ENCODE peak calls at places on chromosomes 12 and 14, in eight cellular contexts. G is GM20000; H is glutamatergic neuron; N is CD4-positive, alpha-beta T cell; F is AG10803; B is retinal pigment epithelial cell; Q is neural progenitor cell; U is CD8-positive, alpha-beta T cell. E is an unnamed sample.

GRCh38 chr14:102795060-102795925 is 18.0 kb downstream of the TRAF3 start:
- DNase-seq in G (peak), N (peak), U (no peak), F (peak), B (peak), H (no peak), Q (peak), E (no peak)

GRCh38 chr14:92513966-92514843 is 624 bp downstream of the RIN3 start:
- DNase-seq in U (no peak), B (no peak), G (peak), H (peak), Q (peak), N (no peak), F (peak), E (no peak)

GRCh38 chr14:55136868-55137785 is 8.1 kb downstream of the LGALS3 start:
- DNase-seq in H (no peak), G (no peak), N (no peak), Q (no peak), F (peak), U (no peak), B (peak), E (no peak)

GRCh38 chr12:21940972-21941521 is at the start of gene ABCC9:
- DNase-seq in B (peak), F (peak), Q (peak), U (no peak), N (no peak), H (peak), G (no peak), E (no peak)

GRCh38 chr14:94548999-94549985 is 11.9 kb upstream of the SERPINA4 start:
- DNase-seq in Q (peak), N (peak), F (peak), H (peak), U (peak), G (peak), B (no peak), E (peak)

GRCh38 chr12:117803013-117803412 is 165.8 kb downstream of the KSR2 start:
- DNase-seq in F (no peak), G (no peak), U (no peak), B (no peak), H (no peak), Q (no peak), N (no peak), E (no peak)

GRCh38 chr12:40903040-40903439 is 210.8 kb downstream of the CNTN1 start:
- DNase-seq in G (no peak), H (peak), F (no peak), N (no peak), Q (no peak), U (no peak), B (no peak), E (no peak)

GRCh38 chr12:76719642-76720041 is 44.3 kb upstream of the ZDHHC17 start:
- DNase-seq in B (no peak), N (no peak), G (no peak), U (no peak), H (no peak), F (no peak), Q (no peak), E (no peak)

GRCh38 chr14:101962503-101962874 is 1.9 kb upstream of the DYNC1H1 start:
- DNase-seq in N (no peak), G (no peak), B (peak), Q (no peak), H (peak), U (no peak), F (peak), E (no peak)

GRCh38 chr12:69055706-69056105 is 122.7 kb upstream of the CPM start:
- DNase-seq in G (no peak), Q (no peak), U (no peak), N (no peak), B (no peak), F (no peak), H (no peak), E (no peak)

GRCh38 chr12:31524791-31525495 is 66.0 kb downstream of the DENND5B start:
- DNase-seq in G (no peak), Q (no peak), F (peak), U (no peak), N (no peak), H (no peak), B (no peak), E (no peak)

GRCh38 chr14:23457587-23458445 is 11.7 kb upstream of the NGDN start:
- DNase-seq in U (no peak), B (no peak), N (no peak), G (no peak), H (no peak), Q (no peak), F (no peak), E (no peak)

GRCh38 chr14:100410056-100410565 is 87.0 kb downstream of the SLC25A47 start:
- DNase-seq in H (no peak), U (no peak), B (no peak), G (no peak), Q (peak), N (no peak), F (no peak), E (no peak)

GRCh38 chr12:11891350-11892064 is 179.2 kb upstream of the BCL2L14 start:
- DNase-seq in Q (no peak), F (no peak), U (no peak), H (no peak), N (no peak), B (no peak), G (no peak), E (no peak)

GRCh38 chr12:118102070-118102469 is 1.7 kb downstream of the VSIG10 start:
- DNase-seq in H (no peak), Q (no peak), N (no peak), B (no peak), G (no peak), U (no peak), F (peak), E (no peak)

GRCh38 chr14:22646570-22647254 is 2.6 kb upstream of the OR6J1 start:
- DNase-seq in H (no peak), N (no peak), F (peak), Q (no peak), G (no peak), U (no peak), B (no peak), E (no peak)

GRCh38 chr14:105317546-105317945 is 3.0 kb downstream of the PACS2 start:
- DNase-seq in H (no peak), N (no peak), U (no peak), B (no peak), Q (no peak), F (peak), G (no peak), E (no peak)

GRCh38 chr12:42704340-42704739 is 114.8 kb upstream of the PRICKLE1 start:
- DNase-seq in H (no peak), Q (no peak), B (no peak), G (no peak), F (no peak), U (no peak), N (no peak), E (no peak)

GRCh38 chr12:69046372-69046771 is 113.4 kb upstream of the CPM start:
- DNase-seq in G (no peak), N (no peak), H (no peak), U (no peak), Q (no peak), B (no peak), F (peak), E (no peak)

GRCh38 chr14:102182901-102183619 is 43.4 kb downstream of the WDR20 start:
- DNase-seq in G (no peak), U (no peak), N (no peak), B (no peak), F (peak), H (no peak), Q (no peak), E (no peak)

GRCh38 chr12:113260127-113260526 is 38.9 kb downstream of the TPCN1 start:
- DNase-seq in N (no peak), H (no peak), F (no peak), U (no peak), Q (no peak), G (no peak), B (no peak), E (no peak)

GRCh38 chr12:42284876-42285275 is 41.0 kb downstream of the ZCRB1 start:
- DNase-seq in U (no peak), Q (no peak), B (peak), F (no peak), N (no peak), G (no peak), H (no peak), E (no peak)

GRCh38 chr12:29957835-29958234 is 174.1 kb upstream of the TMTC1 start:
- DNase-seq in N (no peak), Q (no peak), B (no peak), G (no peak), U (no peak), H (no peak), F (no peak), E (no peak)

GRCh38 chr14:61564623-61565091 is 130.7 kb upstream of the HIF1A start:
- DNase-seq in U (no peak), N (no peak), B (peak), H (no peak), G (no peak), F (peak), Q (no peak), E (no peak)

DNA sequence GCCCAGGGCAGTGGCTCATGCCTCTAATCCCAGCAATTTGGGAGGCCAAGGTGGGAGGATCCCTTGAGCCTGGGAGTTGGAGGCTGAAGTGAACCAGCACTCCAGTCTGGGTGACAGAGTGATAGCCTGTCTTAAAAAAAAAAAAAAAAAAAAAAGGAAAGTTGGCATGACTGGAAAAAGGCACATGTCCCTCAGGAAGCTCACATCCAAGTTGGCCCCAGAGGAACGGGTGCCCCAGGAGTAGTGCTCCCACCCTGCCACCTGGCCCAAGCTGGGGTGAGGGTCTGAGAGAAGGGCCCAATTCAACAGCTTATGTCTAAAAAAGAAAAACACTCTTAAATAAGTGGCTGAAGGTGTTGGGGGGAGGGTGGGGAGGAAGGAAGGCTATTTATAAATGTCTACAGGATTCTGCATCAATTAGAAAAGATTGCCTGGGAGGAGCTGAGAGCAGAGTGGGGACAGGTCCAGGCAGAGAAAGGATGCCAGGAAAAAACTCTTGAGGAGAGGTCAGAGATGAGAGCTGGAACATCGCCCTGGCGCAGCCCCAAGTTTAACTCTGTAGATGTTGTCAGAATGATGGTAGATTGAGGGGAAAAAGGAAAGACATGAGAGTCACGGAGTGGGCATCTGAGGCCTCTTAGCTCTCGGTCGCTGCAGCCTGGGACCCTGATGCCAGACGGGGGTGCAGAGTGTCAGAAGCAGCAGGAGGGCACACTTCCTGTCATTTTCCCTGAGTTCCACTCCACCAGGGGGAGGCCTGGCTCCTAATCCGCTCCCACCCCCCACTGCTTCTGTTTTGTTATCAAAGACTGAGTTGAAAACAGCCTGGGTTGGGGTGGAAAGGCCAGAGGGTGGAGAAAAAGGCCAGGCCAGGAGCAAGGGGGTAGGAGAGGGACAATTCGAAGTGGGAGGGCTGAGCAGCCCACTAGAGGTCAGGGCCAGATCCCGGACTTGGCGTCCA is 7.3 kb downstream of the SPRYD3 start:
- DNase-seq in F (peak), U (no peak), B (no peak), Q (peak), H (no peak), G (no peak), N (no peak), E (no peak)
- TF ChIP-seq CTCF in F (peak), U (no peak), B (peak), Q (peak), H (no peak), G (no peak), N (no peak), E (no peak)

DNA sequence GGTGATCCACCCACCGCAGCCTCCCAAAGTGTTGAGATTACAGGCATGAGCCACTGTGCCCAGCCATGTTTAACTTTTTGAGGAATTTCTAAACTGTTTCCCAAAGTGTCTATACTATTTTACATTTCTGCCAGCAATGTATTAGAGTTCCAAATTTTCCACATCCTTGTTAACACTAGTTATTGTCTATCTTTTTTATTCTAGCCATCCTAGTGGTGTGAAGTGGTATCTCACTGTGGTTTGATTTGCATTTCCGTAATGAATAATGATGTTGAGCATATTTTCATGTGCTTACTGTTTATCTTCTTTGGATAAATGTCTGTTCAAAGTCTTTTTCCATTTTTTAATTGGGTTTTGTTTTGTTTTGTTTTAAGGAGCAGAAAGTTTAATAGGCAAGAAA is 14.7 kb downstream of the TXNRD1 start:
- DNase-seq in U (no peak), Q (no peak), H (no peak), F (no peak), N (no peak), G (no peak), B (no peak), E (no peak)
- TF ChIP-seq CTCF in U (no peak), Q (peak), H (peak), F (no peak), N (no peak), G (no peak), B (no peak), E (no peak)

DNA sequence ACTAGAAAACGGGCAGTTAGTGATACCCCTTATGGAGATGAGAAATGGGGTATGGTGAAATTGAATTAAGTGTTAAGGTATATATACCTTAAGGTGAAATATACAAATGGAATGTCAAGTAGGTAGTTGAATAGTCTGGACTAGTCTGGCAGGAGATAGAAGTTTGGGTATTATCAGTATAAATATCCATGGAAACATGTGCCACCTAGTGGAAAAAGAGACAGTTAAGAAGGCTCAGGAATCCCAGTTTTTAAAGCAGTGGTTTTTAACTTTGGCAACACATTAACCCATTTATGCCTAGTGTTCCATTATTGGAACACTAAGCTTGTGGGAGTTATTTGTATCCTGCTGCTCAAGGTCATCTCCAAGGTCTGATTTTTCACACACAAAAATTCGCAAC is 38.6 kb upstream of the TPH2 start:
- DNase-seq in H (no peak), F (peak), G (no peak), U (no peak), B (no peak), N (no peak), Q (no peak), E (no peak)
- TF ChIP-seq CTCF in H (no peak), F (peak), G (no peak), U (no peak), B (peak), N (no peak), Q (peak), E (peak)

GRCh38 chr12:85445060-85445938 is 165.3 kb downstream of the ALX1 start:
- DNase-seq in G (no peak), N (no peak), B (no peak), U (no peak), F (no peak), H (peak), Q (peak), E (no peak)

GRCh38 chr12:85440273-85440672 is 160.3 kb downstream of the ALX1 start:
- DNase-seq in U (no peak), H (no peak), F (no peak), B (no peak), Q (no peak), N (no peak), G (no peak), E (no peak)

GRCh38 chr12:85441025-85441424 is 161.0 kb downstream of the ALX1 start:
- DNase-seq in B (no peak), Q (no peak), F (no peak), H (no peak), G (no peak), U (no peak), N (no peak), E (no peak)

DNA sequence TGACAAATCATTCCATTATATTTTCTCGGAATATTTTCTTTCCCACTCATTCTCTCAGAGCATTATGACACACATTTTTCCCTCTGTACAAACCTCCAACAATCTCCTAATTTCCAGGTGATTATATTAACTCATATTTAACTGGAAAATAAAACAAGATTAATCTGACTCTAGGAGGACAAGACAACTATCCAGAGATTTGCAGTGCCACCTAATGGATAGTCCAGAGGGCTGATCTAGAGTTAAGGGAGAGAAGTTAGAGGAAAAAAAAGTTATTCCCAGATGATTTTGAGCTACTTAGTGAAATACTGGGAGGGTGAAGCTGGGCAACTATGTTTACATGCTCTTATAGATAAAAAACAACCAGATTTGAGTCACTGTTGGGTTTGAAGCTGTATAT is 161.7 kb downstream of the ALX1 start:
- DNase-seq in H (no peak), F (peak), N (no peak), U (no peak), Q (peak), G (no peak), B (no peak), E (no peak)
- TF ChIP-seq CTCF in H (no peak), F (peak), N (no peak), U (no peak), Q (peak), G (no peak), B (peak), E (peak)

GRCh38 chr12:124508323-124509096 is 58.9 kb downstream of the NCOR2 start:
- DNase-seq in G (peak), F (no peak), N (no peak), H (no peak), B (no peak), U (no peak), Q (no peak), E (no peak)
- TF ChIP-seq CTCF in G (peak), F (no peak), N (no peak), H (no peak), B (no peak), U (no peak), Q (peak), E (peak)

GRCh38 chr12:26976687-26977086 is 37.5 kb downstream of the TM7SF3 start:
- DNase-seq in F (no peak), N (no peak), H (no peak), Q (no peak), B (no peak), U (no peak), G (no peak), E (no peak)

GRCh38 chr12:26978801-26979200 is 35.4 kb downstream of the TM7SF3 start:
- DNase-seq in F (no peak), U (no peak), N (no peak), B (no peak), Q (no peak), H (no peak), G (no peak), E (no peak)

GRCh38 chr12:26982866-26983265 is 31.3 kb downstream of the TM7SF3 start:
- DNase-seq in F (no peak), U (no peak), B (no peak), H (no peak), G (no peak), N (no peak), Q (no peak), E (no peak)

DNA sequence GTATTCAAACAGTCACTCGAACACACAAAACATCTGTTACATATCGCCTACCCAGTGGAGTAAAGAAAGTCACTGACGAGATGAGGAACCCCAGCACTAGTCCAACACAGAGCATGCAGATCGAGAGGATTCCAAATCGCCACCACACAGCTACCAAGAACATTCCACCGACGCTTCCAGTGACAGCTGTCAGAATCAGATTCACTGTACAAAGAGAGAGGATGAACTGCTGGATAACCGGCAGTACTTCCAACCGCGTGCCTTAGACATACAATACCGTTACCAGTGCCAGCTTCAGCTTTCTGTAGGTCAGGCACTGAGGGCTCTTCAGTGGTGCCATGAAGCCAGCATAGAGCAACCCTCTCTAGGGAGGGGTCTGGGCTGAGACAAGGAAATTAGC is 34.5 kb downstream of the TM7SF3 start:
- DNase-seq in G (no peak), H (no peak), Q (no peak), N (no peak), B (no peak), F (no peak), U (no peak), E (no peak)
- TF ChIP-seq CTCF in G (no peak), H (no peak), Q (no peak), N (no peak), B (no peak), F (no peak), U (no peak), E (no peak)

DNA sequence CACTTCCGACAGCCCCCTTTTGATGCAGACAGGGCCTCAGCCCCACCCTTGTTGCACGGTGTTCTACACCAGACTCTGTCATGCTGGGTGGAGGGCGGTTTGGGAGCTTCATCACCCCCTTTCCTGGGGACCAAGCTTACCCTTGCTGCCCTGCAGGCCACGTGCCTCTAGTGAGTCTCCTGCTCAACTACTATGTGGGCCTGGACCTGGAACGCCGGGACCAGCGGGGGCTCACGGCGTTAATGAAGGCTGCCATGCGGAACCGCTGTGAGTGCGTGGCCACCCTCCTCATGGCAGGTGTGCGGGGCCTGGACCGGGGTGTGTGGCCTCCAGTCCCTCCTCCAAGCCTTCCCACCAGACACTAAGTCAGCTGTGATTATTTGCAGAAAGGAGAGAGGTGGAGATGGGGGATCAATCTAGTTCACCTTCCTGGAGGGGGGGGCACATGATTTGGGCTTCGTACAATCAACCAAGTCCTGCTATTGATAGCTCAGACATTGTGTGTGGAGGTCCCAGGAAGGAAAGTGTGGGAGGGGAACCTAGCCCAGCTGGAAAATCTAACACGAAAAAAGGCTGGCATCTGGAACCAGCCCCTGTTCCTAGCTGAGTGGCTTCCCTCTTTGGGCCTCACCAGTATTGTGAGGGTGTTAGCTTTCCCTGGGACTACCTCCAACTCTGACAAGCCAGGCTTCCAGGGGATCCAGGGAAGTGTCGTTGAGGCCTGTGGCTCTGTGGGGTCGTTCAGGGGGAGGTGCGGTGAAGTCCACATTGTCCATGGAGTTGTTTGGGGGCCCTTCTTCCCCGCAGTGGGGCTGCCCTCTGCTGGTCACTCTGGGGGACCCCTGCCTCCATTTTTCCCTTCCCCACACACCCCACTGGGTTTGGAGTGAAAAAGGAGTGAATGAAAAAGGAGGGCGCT is 1.6 kb downstream of the ANKRD33 start:
- DNase-seq in U (no peak), G (no peak), H (no peak), N (no peak), B (no peak), Q (no peak), F (no peak), E (no peak)
- TF ChIP-seq CTCF in U (no peak), G (no peak), H (peak), N (no peak), B (peak), Q (peak), F (peak), E (peak)

GRCh38 chr14:53610947-53611346 is 345.7 kb downstream of the BMP4 start:
- DNase-seq in G (no peak), Q (no peak), U (no peak), N (no peak), B (no peak), H (no peak), F (no peak), E (no peak)
- TF ChIP-seq CTCF in G (no peak), Q (no peak), U (no peak), N (no peak), B (peak), H (no peak), F (peak), E (no peak)

E was measured in D721Med.